ENCODE peak calls at places on chromosomes 16 and 17, in ten cellular contexts. I is cardiac fibroblast, F is left lung, M is AG04450, G is colonic mucosa, A is epithelial cell of esophagus, K is lower leg skin, E is stomach, S is AG09309, H is IMR-90. B is an unnamed sample.

GRCh38 chr16:88376053-88376834 is 6.5 kb upstream of the ZNF469 start:
- DNase-seq in S (no peak), G (no peak), M (no peak), K (no peak), H (no peak), F (peak), E (no peak), I (no peak), A (no peak), B (no peak)

GRCh38 chr17:17351901-17352781 is 49.0 kb downstream of the NT5M start:
- DNase-seq in S (no peak), G (no peak), I (peak), F (peak), H (peak), K (peak), E (peak), M (no peak), A (no peak), B (peak)

GRCh38 chr16:85195884-85196816 is 83.9 kb upstream of the CIBAR2 start:
- DNase-seq in E (no peak), K (no peak), A (no peak), S (no peak), I (no peak), G (no peak), H (no peak), F (peak), M (no peak), B (no peak)

GRCh38 chr17:42456223-42457106 is 2.2 kb upstream of the ATP6V0A1 start:
- DNase-seq in F (no peak), M (no peak), G (no peak), S (peak), A (peak), E (no peak), H (peak), K (no peak), I (peak), B (peak)

GRCh38 chr17:50407921-50408320 is 10.6 kb upstream of the LRRC59 start:
- DNase-seq in E (no peak), I (no peak), H (no peak), K (no peak), F (no peak), M (no peak), G (no peak), S (no peak), A (no peak), B (no peak)

GRCh38 chr16:10828851-10829331 is 10.3 kb upstream of the TVP23A start:
- DNase-seq in S (peak), K (peak), I (peak), H (peak), F (peak), E (peak), A (peak), G (peak), M (peak), B (peak)

GRCh38 chr17:81057079-81057730 is 22.3 kb downstream of the BAIAP2 start:
- DNase-seq in H (no peak), A (peak), G (peak), E (peak), S (no peak), K (no peak), I (peak), F (peak), M (no peak), B (peak)

GRCh38 chr16:50395763-50396710 is 27.2 kb upstream of the BRD7 start:
- DNase-seq in F (no peak), G (no peak), E (no peak), S (no peak), A (peak), K (peak), I (no peak), H (no peak), M (no peak), B (no peak)

GRCh38 chr16:22141746-22142145 is 20.6 kb upstream of the SDR42E2 start:
- DNase-seq in E (no peak), A (peak), H (peak), F (no peak), S (no peak), M (no peak), I (peak), K (no peak), G (no peak), B (peak)

GRCh38 chr16:768428-768827 is 7.9 kb downstream of the MSLN start:
- DNase-seq in K (no peak), F (no peak), G (no peak), E (no peak), M (no peak), S (no peak), H (no peak), I (no peak), A (no peak), B (no peak)

GRCh38 chr16:46688101-46688656 is 799 bp downstream of the VPS35 start:
- DNase-seq in A (peak), S (no peak), F (peak), E (peak), G (peak), H (peak), I (peak), K (no peak), M (no peak), B (peak)

GRCh38 chr17:66747561-66748275 is 87.2 kb upstream of the CACNG5 start:
- DNase-seq in F (peak), I (peak), A (peak), K (peak), M (peak), E (no peak), H (peak), G (no peak), S (peak), B (peak)

GRCh38 chr16:73797115-73797514 is 499.5 kb upstream of the PSMD7 start:
- DNase-seq in I (no peak), A (no peak), H (no peak), G (no peak), E (no peak), F (no peak), S (no peak), K (no peak), M (no peak), B (no peak)

GRCh38 chr17:76091526-76092285 is 11.9 kb downstream of the EXOC7 start:
- DNase-seq in M (no peak), G (no peak), E (no peak), F (peak), I (no peak), A (no peak), K (no peak), S (no peak), H (no peak), B (no peak)

GRCh38 chr17:50295021-50295420 is 20.8 kb downstream of the TMEM92 start:
- DNase-seq in F (no peak), S (no peak), M (no peak), I (no peak), H (no peak), K (no peak), G (no peak), A (no peak), E (no peak), B (no peak)

GRCh38 chr17:38336838-38337237 is 6.9 kb downstream of the GPR179 start:
- DNase-seq in I (no peak), K (no peak), S (no peak), M (no peak), F (no peak), E (no peak), A (no peak), G (no peak), H (no peak), B (no peak)

GRCh38 chr16:58638148-58639036 is 8.8 kb upstream of the CNOT1 start:
- DNase-seq in F (no peak), I (peak), S (peak), G (no peak), A (peak), K (peak), M (peak), E (peak), H (peak), B (peak)
- TF ChIP-seq CTCF in F (no peak), I (peak), S (peak), G (no peak), A (peak), K (no peak), M (peak), E (no peak), H (peak), B (peak)

GRCh38 chr16:57481421-57481820 is 4.9 kb downstream of the DOK4 start:
- DNase-seq in A (no peak), G (no peak), H (no peak), K (no peak), F (no peak), E (no peak), I (no peak), M (no peak), S (no peak), B (no peak)

GRCh38 chr16:57479422-57480126 is 6.7 kb downstream of the DOK4 start:
- DNase-seq in S (no peak), G (peak), E (peak), H (peak), A (peak), K (no peak), I (peak), M (no peak), F (no peak), B (peak)

GRCh38 chr16:57479043-57479421 is 7.3 kb downstream of the DOK4 start:
- DNase-seq in K (no peak), H (no peak), E (no peak), F (no peak), I (no peak), A (no peak), M (no peak), S (no peak), G (no peak), B (no peak)

GRCh38 chr16:57480754-57481230 is 5.5 kb downstream of the DOK4 start:
- DNase-seq in K (no peak), S (no peak), G (no peak), I (no peak), F (no peak), H (no peak), E (no peak), M (no peak), A (no peak), B (no peak)

DNA sequence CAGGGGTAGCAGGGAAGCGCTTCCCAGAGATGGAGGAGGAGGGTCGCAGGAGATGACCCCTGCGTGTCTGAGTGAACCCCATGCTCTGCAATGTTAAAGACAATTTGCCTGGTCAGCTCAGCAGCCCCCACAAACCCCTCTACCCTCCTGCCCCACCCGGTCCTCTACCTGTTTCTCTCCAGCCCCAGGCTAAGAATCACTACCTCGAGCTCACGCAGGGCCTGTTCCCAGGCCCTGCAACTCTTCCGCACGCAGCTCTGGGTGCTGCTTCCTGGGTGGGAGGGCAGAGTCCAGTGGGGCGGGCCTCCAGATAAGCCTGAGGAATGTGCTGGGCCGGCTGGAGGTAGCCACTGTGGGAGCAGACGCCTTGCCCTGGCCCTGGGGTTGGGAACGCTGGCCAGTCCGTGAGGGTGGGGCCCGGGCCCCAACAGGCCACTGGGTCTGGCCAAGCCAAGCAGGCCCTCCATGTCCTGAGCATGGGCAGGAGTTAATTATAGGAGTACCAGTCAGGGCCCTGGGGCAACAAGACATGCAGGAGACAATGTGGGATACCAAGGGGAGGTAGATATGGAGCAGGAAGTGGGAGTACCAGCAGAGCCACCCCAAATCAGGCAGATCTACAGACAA is 6.1 kb downstream of the DOK4 start:
- DNase-seq in M (no peak), G (peak), A (no peak), I (peak), H (peak), E (peak), K (no peak), F (no peak), S (no peak), B (peak)
- H3K4me3 ChIP-seq in M (peak), G (peak), A (no peak), I (peak), H (no peak), E (peak), K (no peak), F (no peak), S (peak), B (peak)

DNA sequence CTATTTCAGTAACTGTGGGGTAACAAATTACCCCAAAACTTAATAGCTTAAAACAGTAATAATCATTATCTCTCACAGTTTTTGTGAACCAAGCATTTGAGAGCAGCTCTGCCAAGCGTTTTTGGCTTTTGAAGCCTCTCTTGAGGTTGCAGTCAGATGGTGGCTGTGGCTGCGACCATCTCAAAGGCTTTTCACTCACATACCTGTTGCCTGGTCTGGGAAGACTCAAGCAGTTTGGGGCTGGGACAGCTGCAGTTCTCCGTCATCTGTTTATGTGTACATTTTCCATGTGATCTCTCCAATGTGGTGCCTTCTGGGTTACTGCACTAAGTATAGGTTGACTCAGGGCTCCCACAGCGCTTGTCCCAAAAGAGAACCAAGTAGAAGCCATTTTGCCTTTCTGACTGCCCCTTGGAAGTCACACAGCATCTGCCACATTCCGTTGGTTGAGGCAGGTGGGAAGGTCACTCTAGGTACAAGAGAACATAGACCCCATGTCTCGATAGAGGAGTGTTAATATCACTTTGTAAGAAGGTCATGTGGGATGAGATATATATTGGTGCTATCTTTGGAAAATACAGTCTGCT is 49.6 kb downstream of the LDHD start:
- DNase-seq in A (no peak), G (no peak), H (no peak), K (no peak), I (no peak), E (no peak), F (no peak), S (no peak), M (no peak), B (no peak)
- TF ChIP-seq CTCF in A (no peak), G (no peak), H (no peak), K (no peak), I (no peak), E (no peak), F (no peak), S (no peak), M (no peak), B (no peak)

GRCh38 chr17:7405882-7406825 is 1.5 kb upstream of the NLGN2 start:
- DNase-seq in I (no peak), M (no peak), H (no peak), S (no peak), E (no peak), G (no peak), F (no peak), K (no peak), A (no peak), B (no peak)

GRCh38 chr17:7408341-7408740 is 696 bp downstream of the NLGN2 start:
- DNase-seq in M (no peak), H (no peak), G (no peak), S (no peak), I (no peak), K (no peak), F (no peak), A (no peak), E (no peak), B (no peak)

GRCh38 chr17:7407033-7407432 is 612 bp upstream of the NLGN2 start:
- DNase-seq in H (no peak), G (no peak), M (no peak), K (no peak), A (no peak), S (no peak), F (no peak), I (no peak), E (no peak), B (no peak)

GRCh38 chr17:7408863-7409262 is 1.2 kb downstream of the NLGN2 start:
- DNase-seq in A (no peak), S (no peak), G (no peak), K (no peak), H (no peak), F (no peak), E (no peak), I (no peak), M (no peak), B (no peak)

GRCh38 chr17:7407483-7408231 is at the start of gene NLGN2:
- DNase-seq in F (no peak), A (no peak), M (no peak), K (no peak), H (no peak), I (no peak), G (no peak), E (no peak), S (no peak), B (no peak)
- H3K4me3 ChIP-seq in F (no peak), A (no peak), M (peak), K (no peak), H (no peak), I (no peak), G (peak), E (no peak), S (no peak), B (no peak)

GRCh38 chr16:48682971-48683370 is 73.0 kb upstream of the N4BP1 start:
- DNase-seq in I (no peak), S (no peak), M (no peak), E (no peak), F (no peak), H (no peak), A (no peak), K (no peak), G (no peak), B (no peak)

GRCh38 chr16:48684148-48684547 is 74.2 kb upstream of the N4BP1 start:
- DNase-seq in E (no peak), K (no peak), G (no peak), H (no peak), I (no peak), S (no peak), A (no peak), F (no peak), M (no peak), B (no peak)

DNA sequence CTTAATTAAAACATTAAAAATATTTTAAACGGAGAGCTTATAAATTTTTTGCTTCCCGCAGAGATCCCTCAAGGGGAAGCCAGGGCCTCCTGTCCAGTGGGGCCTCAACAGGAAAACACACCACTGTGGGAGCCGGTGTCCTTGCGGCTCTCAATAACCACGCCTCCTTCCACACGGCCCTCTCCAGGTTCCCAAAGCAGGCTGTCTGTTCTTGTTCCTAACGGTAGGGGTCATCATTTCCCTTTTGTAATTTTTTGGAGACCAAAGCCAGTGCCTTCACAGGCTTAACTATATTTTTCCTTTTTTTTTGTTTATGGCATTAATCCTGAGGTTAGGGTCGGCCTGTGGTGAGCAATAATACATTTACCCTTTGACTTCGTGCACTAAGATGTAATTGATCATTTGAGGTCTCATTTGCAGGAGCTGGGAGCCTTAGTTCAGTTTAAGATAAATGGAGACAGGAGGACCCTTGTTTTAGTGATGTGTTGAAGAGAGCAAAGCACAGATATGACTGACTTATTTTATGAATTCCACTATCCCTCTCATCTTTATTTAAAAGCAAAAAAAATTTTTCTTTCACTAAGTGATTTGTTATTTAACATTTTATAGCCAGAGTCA is 77.5 kb upstream of the N4BP1 start:
- DNase-seq in G (peak), K (no peak), H (peak), E (peak), F (no peak), M (peak), I (peak), A (peak), S (peak), B (peak)
- TF ChIP-seq CTCF in G (peak), K (no peak), H (peak), E (no peak), F (peak), M (peak), I (peak), A (peak), S (peak), B (peak)

DNA sequence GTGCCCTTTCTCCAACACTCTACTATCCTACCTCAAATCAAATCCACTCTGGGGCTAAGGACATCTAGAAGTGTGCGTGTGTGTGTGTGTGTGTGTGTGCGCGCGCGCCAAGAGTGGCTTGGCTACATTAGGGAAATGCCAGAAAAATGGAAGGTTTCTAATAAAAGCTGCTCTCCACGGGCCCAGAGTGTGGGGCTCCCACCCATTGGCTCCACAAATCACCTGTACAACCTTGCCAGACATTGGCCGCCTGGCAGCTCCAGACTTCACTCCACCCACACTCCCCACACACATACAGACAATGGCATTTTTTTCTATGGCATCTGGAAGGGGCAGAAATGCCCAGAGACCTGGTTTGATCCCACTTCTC is 30.3 kb upstream of the PHOSPHO1 start:
- DNase-seq in A (no peak), E (no peak), S (no peak), M (no peak), G (no peak), H (no peak), K (no peak), I (no peak), F (peak), B (no peak)
- H3K4me3 ChIP-seq in A (no peak), E (peak), S (peak), M (no peak), G (no peak), H (peak), K (no peak), I (no peak), F (peak), B (no peak)

GRCh38 chr17:4068918-4069317 is 73.9 kb downstream of the ZZEF1 start:
- DNase-seq in M (no peak), S (no peak), F (no peak), I (no peak), A (no peak), G (no peak), K (no peak), H (no peak), E (no peak), B (no peak)
- TF ChIP-seq CTCF in M (no peak), S (no peak), F (no peak), I (no peak), A (no peak), G (no peak), K (no peak), H (no peak), E (no peak), B (no peak)

B was measured in fibroblast of pulmonary artery.